ENCODE peak calls at places on chromosomes 1 and 21, in four cellular contexts. One of them, this sample, is unnamed.

GRCh38 chr1:47175227-47175934 is 14.5 kb downstream of the PDZK1IP1 start:
- DNase-seq in K562: peak; percentile 86
- DNase-seq in neural progenitor cell: peak; percentile 66
- DNase-seq in H9: peak; percentile 77
- DNase-seq in this sample: peak; percentile 81

GRCh38 chr1:93661829-93662474 is 19.7 kb downstream of the BCAR3 start:
- DNase-seq in K562: peak; percentile 19
- DNase-seq in neural progenitor cell: no peak
- DNase-seq in H9: no peak
- DNase-seq in this sample: no peak

GRCh38 chr1:100785399-100786082 is 66.0 kb downstream of the VCAM1 start:
- DNase-seq in K562: peak; percentile 15
- DNase-seq in neural progenitor cell: no peak
- DNase-seq in H9: no peak
- DNase-seq in this sample: peak; percentile 40

GRCh38 chr1:191888996-191889622 is 269.2 kb upstream of the RGS18 start:
- DNase-seq in K562: peak; percentile 29
- DNase-seq in neural progenitor cell: no peak
- DNase-seq in H9: no peak
- DNase-seq in this sample: peak; percentile 31

GRCh38 chr1:16921391-16922185 is at the start of gene CROCC:
- DNase-seq in K562: peak; percentile 23
- DNase-seq in neural progenitor cell: peak; percentile 94
- DNase-seq in H9: peak; percentile 95
- DNase-seq in this sample: peak; percentile 100

GRCh38 chr1:185938396-185938795 is 204.2 kb downstream of the HMCN1 start:
- DNase-seq in K562: no peak
- DNase-seq in neural progenitor cell: no peak
- DNase-seq in H9: no peak
- DNase-seq in this sample: no peak

GRCh38 chr1:2417833-2418225 is 5.5 kb upstream of the PEX10 start:
- DNase-seq in K562: no peak
- DNase-seq in neural progenitor cell: no peak
- DNase-seq in H9: no peak
- DNase-seq in this sample: no peak

GRCh38 chr1:5936621-5937372 is 55.4 kb downstream of the NPHP4 start:
- DNase-seq in K562: no peak
- DNase-seq in neural progenitor cell: peak; percentile 39
- DNase-seq in H9: peak; percentile 23
- DNase-seq in this sample: no peak

GRCh38 chr1:182143154-182143657 is 81.7 kb upstream of the ZNF648 start:
- DNase-seq in K562: peak; percentile 89
- DNase-seq in neural progenitor cell: peak; percentile 92
- DNase-seq in H9: peak; percentile 89
- DNase-seq in this sample: peak; percentile 92

GRCh38 chr1:12001996-12002493 is 17.3 kb upstream of the MIIP start:
- DNase-seq in K562: no peak
- DNase-seq in neural progenitor cell: no peak
- DNase-seq in H9: no peak
- DNase-seq in this sample: no peak

GRCh38 chr1:220687809-220688208 is 2.4 kb upstream of the C1orf115 start:
- DNase-seq in K562: no peak
- DNase-seq in neural progenitor cell: no peak
- DNase-seq in H9: no peak
- DNase-seq in this sample: no peak

GRCh38 chr1:50139339-50139738 is 30.6 kb downstream of the ELAVL4 start:
- DNase-seq in K562: no peak
- DNase-seq in neural progenitor cell: no peak
- DNase-seq in H9: no peak
- DNase-seq in this sample: no peak

GRCh38 chr1:222127526-222128152 is 385.8 kb upstream of the DUSP10 start:
- DNase-seq in K562: no peak
- DNase-seq in neural progenitor cell: no peak
- DNase-seq in H9: no peak
- DNase-seq in this sample: no peak

GRCh38 chr1:178530037-178530402 is 17.1 kb downstream of the TEX35 start:
- DNase-seq in K562: no peak
- DNase-seq in neural progenitor cell: no peak
- DNase-seq in H9: no peak
- DNase-seq in this sample: no peak

GRCh38 chr21:37172646-37173045 is 94.5 kb downstream of the VPS26C start:
- DNase-seq in K562: no peak
- DNase-seq in neural progenitor cell: no peak
- DNase-seq in H9: no peak
- DNase-seq in this sample: no peak

GRCh38 chr1:93774707-93775106 is 93.1 kb upstream of the BCAR3 start:
- DNase-seq in K562: no peak
- DNase-seq in neural progenitor cell: no peak
- DNase-seq in H9: no peak
- DNase-seq in this sample: no peak

GRCh38 chr1:112849967-112850641 is 105.9 kb downstream of the SLC16A1 start:
- DNase-seq in K562: no peak
- DNase-seq in neural progenitor cell: no peak
- DNase-seq in H9: peak; percentile 61
- DNase-seq in this sample: peak; percentile 65

GRCh38 chr1:59672851-59673574 is 141.7 kb upstream of the HOOK1 start:
- DNase-seq in K562: no peak
- DNase-seq in neural progenitor cell: no peak
- DNase-seq in H9: peak; percentile 40
- DNase-seq in this sample: peak; percentile 51

GRCh38 chr1:183454377-183454776 is 17.9 kb upstream of the SMG7 start:
- DNase-seq in K562: no peak
- DNase-seq in neural progenitor cell: no peak
- DNase-seq in H9: no peak
- DNase-seq in this sample: no peak

GRCh38 chr1:208237241-208237640 is 6.9 kb downstream of the PLXNA2 start:
- DNase-seq in K562: no peak
- DNase-seq in neural progenitor cell: no peak
- DNase-seq in H9: no peak
- DNase-seq in this sample: no peak

GRCh38 chr1:55833452-55834160 is 618.4 kb upstream of the USP24 start:
- DNase-seq in K562: no peak
- DNase-seq in neural progenitor cell: no peak
- DNase-seq in H9: no peak
- DNase-seq in this sample: no peak

GRCh38 chr1:39977202-39977601 is 22.3 kb downstream of the MFSD2A start:
- DNase-seq in K562: no peak
- DNase-seq in neural progenitor cell: no peak
- DNase-seq in H9: no peak
- DNase-seq in this sample: no peak

GRCh38 chr21:26811031-26811430 is 34.2 kb downstream of the ADAMTS1 start:
- DNase-seq in K562: no peak
- DNase-seq in neural progenitor cell: no peak
- DNase-seq in H9: no peak
- DNase-seq in this sample: no peak

GRCh38 chr1:223307544-223307943 is 56.4 kb downstream of the SUSD4 start:
- DNase-seq in K562: no peak
- DNase-seq in neural progenitor cell: no peak
- DNase-seq in H9: no peak
- DNase-seq in this sample: no peak

GRCh38 chr1:117652421-117652820 is 46.6 kb downstream of the TENT5C start:
- DNase-seq in K562: no peak
- DNase-seq in neural progenitor cell: no peak
- DNase-seq in H9: no peak
- DNase-seq in this sample: no peak

GRCh38 chr1:39250460-39251240 is 46.2 kb downstream of the MACF1 start:
- DNase-seq in K562: no peak
- DNase-seq in neural progenitor cell: no peak
- DNase-seq in H9: no peak
- DNase-seq in this sample: no peak

GRCh38 chr1:7326366-7326765 is 444.7 kb upstream of the VAMP3 start:
- DNase-seq in K562: no peak
- DNase-seq in neural progenitor cell: no peak
- DNase-seq in H9: no peak
- DNase-seq in this sample: no peak

GRCh38 chr1:114379358-114379757 is 131.6 kb downstream of the TRIM33 start:
- DNase-seq in K562: no peak
- DNase-seq in neural progenitor cell: no peak
- DNase-seq in H9: no peak
- DNase-seq in this sample: no peak

GRCh38 chr1:12063141-12064072 is at the start of gene TNFRSF8:
- DNase-seq in K562: peak; percentile 78
- DNase-seq in neural progenitor cell: peak; percentile 33
- DNase-seq in H9: peak; percentile 78
- DNase-seq in this sample: peak; percentile 85

GRCh38 chr1:22747021-22747734 is 36.5 kb downstream of the EPHB2 start:
- DNase-seq in K562: no peak
- DNase-seq in neural progenitor cell: no peak
- DNase-seq in H9: no peak
- DNase-seq in this sample: no peak

DNA sequence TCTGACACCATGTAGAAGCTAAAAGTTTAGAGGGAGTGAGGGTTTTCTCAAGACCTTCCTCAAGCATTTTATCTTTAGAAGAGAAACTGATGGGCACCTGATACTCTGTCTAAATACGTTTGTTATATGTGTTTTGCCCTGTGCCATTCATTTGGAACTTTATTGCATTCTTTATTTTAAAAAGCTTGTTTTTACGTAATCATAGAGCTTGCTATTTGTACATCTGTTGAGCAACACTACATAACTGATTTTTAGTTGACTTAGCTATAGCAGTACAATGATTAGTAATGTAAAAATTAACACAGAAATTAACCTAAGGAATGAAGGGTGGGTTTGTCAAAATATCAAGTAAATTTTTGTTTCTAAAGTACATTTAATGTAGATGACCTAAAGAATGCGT is 88.5 kb downstream of the RUNX3 start:
- DNase-seq in K562: no peak
- DNase-seq in neural progenitor cell: no peak
- DNase-seq in H9: no peak
- DNase-seq in this sample: no peak
- H3K79me2 ChIP-seq in K562: no peaks in the 10 kb centered on the region
- H3K79me2 ChIP-seq in neural progenitor cell: peaks cover 23% of the 10 kb centered on the region
- H3K79me2 ChIP-seq in H9: no peaks in the 10 kb centered on the region
- H3K79me2 ChIP-seq in this sample: peaks cover 31% of the 10 kb centered on the region

DNA sequence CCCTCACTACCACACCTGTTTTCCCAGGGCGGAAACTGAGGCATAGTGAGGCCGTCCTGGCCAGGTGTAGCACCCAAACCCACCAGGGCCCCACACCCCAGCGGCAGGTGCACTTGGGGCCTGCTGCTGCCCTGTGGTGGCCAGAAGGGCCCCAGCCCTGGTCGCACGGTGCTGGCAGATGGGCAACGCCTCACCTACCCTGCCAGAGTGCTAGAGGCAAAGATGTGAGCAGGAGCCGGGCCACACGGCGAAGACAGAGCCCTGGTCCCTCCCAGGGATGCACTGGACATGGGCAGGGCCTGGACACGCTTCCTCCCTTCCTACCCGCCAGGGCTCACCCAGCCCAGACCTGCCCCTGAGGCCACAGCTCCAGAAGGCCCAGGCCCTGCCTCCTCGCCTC is 44.4 kb downstream of the MEGF6 start:
- DNase-seq in K562: no peak
- DNase-seq in neural progenitor cell: no peak
- DNase-seq in H9: no peak
- DNase-seq in this sample: no peak
- H3K79me2 ChIP-seq in K562: no peaks in the 10 kb centered on the region
- H3K79me2 ChIP-seq in neural progenitor cell: no peaks in the 10 kb centered on the region
- H3K79me2 ChIP-seq in H9: no peaks in the 10 kb centered on the region
- H3K79me2 ChIP-seq in this sample: no peaks in the 10 kb centered on the region

DNA sequence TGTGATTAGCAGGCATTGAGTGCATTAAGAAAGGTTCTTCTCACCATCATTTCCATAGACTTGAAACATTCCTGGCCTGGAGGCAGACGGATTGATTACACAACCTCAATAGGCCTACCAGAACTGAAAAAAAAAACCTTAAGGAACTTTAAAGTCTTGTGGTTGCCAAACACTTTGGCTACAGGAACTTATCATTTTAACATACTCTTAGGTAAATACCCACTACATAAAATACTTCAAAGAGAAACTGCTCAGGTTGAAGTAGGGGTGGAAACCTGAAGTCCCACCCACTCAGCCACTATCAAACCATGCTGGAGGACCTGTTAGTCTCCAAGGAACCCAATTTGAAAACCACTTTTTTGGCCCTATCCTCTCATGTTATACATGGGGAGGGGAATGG is 22.4 kb upstream of the HMGB4 start:
- DNase-seq in K562: no peak
- DNase-seq in neural progenitor cell: no peak
- DNase-seq in H9: no peak
- DNase-seq in this sample: no peak
- H3K79me2 ChIP-seq in K562: no peaks in the 10 kb centered on the region
- H3K79me2 ChIP-seq in neural progenitor cell: no peaks in the 10 kb centered on the region
- H3K79me2 ChIP-seq in H9: no peaks in the 10 kb centered on the region
- H3K79me2 ChIP-seq in this sample: no peaks in the 10 kb centered on the region

GRCh38 chr1:243396876-243397275 is 141.0 kb downstream of the SDCCAG8 start:
- DNase-seq in K562: no peak
- DNase-seq in neural progenitor cell: no peak
- DNase-seq in H9: no peak
- DNase-seq in this sample: no peak

GRCh38 chr1:243397613-243398321 is 141.9 kb downstream of the SDCCAG8 start:
- DNase-seq in K562: no peak
- DNase-seq in neural progenitor cell: no peak
- DNase-seq in H9: no peak
- DNase-seq in this sample: no peak

GRCh38 chr1:243394610-243395490 is 139.0 kb downstream of the SDCCAG8 start:
- DNase-seq in K562: no peak
- DNase-seq in neural progenitor cell: no peak
- DNase-seq in H9: no peak
- DNase-seq in this sample: no peak

GRCh38 chr1:243399561-243400155 is 143.8 kb downstream of the SDCCAG8 start:
- DNase-seq in K562: no peak
- DNase-seq in neural progenitor cell: no peak
- DNase-seq in H9: no peak
- DNase-seq in this sample: no peak

DNA sequence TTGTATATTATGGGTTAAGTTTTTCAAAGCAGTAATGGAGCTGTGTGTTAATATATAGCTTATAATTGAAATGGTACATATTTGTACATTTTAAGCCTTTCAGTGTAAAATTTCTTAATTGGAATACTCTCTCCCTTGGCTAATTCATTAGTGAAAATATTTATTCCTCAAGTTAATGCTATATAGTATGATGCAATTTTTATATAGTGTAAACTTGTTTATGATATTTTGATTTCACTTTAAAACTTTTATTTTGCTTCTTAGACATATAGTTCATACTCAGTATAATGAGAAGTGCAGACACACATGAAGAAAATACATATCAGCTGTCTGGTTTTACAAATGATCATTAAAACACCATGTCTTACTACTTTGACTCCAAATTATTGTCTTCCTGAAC is 140.6 kb downstream of the SDCCAG8 start:
- DNase-seq in K562: no peak
- DNase-seq in neural progenitor cell: no peak
- DNase-seq in H9: no peak
- DNase-seq in this sample: no peak
- H3K79me2 ChIP-seq in K562: no peaks in the 10 kb centered on the region
- H3K79me2 ChIP-seq in neural progenitor cell: no peaks in the 10 kb centered on the region
- H3K79me2 ChIP-seq in H9: no peaks in the 10 kb centered on the region
- H3K79me2 ChIP-seq in this sample: no peaks in the 10 kb centered on the region

DNA sequence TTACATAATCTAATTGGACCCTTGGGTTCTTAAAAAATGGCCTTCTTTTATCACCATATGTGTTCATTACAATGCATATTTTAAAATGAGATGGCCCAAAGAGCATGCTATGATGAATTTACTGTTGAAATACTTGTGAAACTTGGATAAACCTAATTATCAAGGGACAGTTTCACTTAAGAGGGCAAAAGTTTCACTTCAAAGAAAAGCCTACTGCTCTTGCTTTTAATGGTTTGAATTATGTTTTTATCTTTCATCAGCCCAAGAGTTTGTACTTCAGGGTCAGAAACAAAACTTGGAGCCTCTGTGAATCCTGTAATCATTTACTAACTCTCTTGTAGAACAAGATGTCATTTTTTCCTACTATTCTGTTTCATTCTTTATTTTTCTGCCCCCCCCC is 32.3 kb downstream of the POU2F1 start:
- DNase-seq in K562: no peak
- DNase-seq in neural progenitor cell: no peak
- DNase-seq in H9: no peak
- DNase-seq in this sample: no peak
- H3K79me2 ChIP-seq in K562: peaks cover 78% of the 10 kb centered on the region
- H3K79me2 ChIP-seq in neural progenitor cell: peaks cover 100% of the 10 kb centered on the region
- H3K79me2 ChIP-seq in H9: peaks cover 17% of the 10 kb centered on the region
- H3K79me2 ChIP-seq in this sample: peaks cover 100% of the 10 kb centered on the region